ENCODE peak calls at places on chromosomes 6 and 20, in five cellular contexts. R, K, T, B and S are unnamed samples.
A peak's percentile ranks its signal among the peaks of the same experiment; 100 is the strongest.

GRCh38 chr6:156598316-156598715 is 178.9 kb upstream of the ARID1B start:
- DNase-seq in R (no peak), K (no peak), T (no peak), B (no peak), S (no peak)

GRCh38 chr6:142642651-142643050 is 302.3 kb downstream of the HIVEP2 start:
- DNase-seq in R (no peak), K (no peak), T (no peak), B (no peak), S (no peak)

GRCh38 chr6:13355043-13355945 is 27.0 kb upstream of the TBC1D7 start:
- DNase-seq in R (no peak), K (no peak), T (peak; percentile 78), B (no peak), S (no peak)

GRCh38 chr20:53130819-53131218 is 158.7 kb downstream of the TSHZ2 start:
- DNase-seq in R (no peak), K (no peak), T (no peak), B (no peak), S (no peak)

GRCh38 chr6:1624071-1624847 is 14.5 kb downstream of the FOXC1 start:
- DNase-seq in R (no peak), K (no peak), T (no peak), B (peak; percentile 77), S (peak; percentile 87)

GRCh38 chr6:31737315-31738047 is 1.2 kb upstream of the CLIC1 start:
- DNase-seq in R (peak; percentile 25), K (no peak), T (no peak), B (no peak), S (no peak)

GRCh38 chr20:44081476-44081875 is 105.5 kb downstream of the JPH2 start:
- DNase-seq in R (no peak), K (no peak), T (no peak), B (no peak), S (no peak)

GRCh38 chr20:44025756-44026155 is 111.1 kb downstream of the TOX2 start:
- DNase-seq in R (no peak), K (no peak), T (no peak), B (no peak), S (no peak)

GRCh38 chr20:50726955-50727791 is 4.2 kb upstream of the PARD6B start:
- DNase-seq in R (no peak), K (no peak), T (no peak), B (no peak), S (no peak)

GRCh38 chr6:151254451-151255081 is 14.8 kb downstream of the AKAP12 start:
- DNase-seq in R (no peak), K (no peak), T (no peak), B (no peak), S (no peak)

GRCh38 chr6:14804001-14804401 is 441.9 kb upstream of the JARID2 start:
- DNase-seq in R (no peak), K (peak; percentile 24), T (peak; percentile 49), B (no peak), S (no peak)

GRCh38 chr6:8506123-8506522 is 70.8 kb upstream of the SLC35B3 start:
- DNase-seq in R (no peak), K (no peak), T (no peak), B (no peak), S (no peak)

GRCh38 chr6:29507319-29507718 is 19.6 kb upstream of the MAS1L start:
- DNase-seq in R (no peak), K (no peak), T (no peak), B (no peak), S (no peak)

GRCh38 chr6:139927742-139928305 is 553.4 kb upstream of the CITED2 start:
- DNase-seq in R (no peak), K (no peak), T (no peak), B (no peak), S (no peak)

GRCh38 chr20:62816031-62816878 is 595 bp upstream of the COL9A3 start:
- DNase-seq in R (no peak), K (no peak), T (no peak), B (no peak), S (no peak)

GRCh38 chr6:169452117-169452868 is 198.6 kb upstream of the THBS2 start:
- DNase-seq in R (peak; percentile 40), K (peak; percentile 77), T (no peak), B (no peak), S (no peak)

GRCh38 chr6:26312096-26312463 is 52.9 kb upstream of the BTN3A2 start:
- DNase-seq in R (no peak), K (no peak), T (no peak), B (no peak), S (no peak)

GRCh38 chr20:6157345-6157744 is 34.5 kb upstream of the FERMT1 start:
- DNase-seq in R (no peak), K (no peak), T (no peak), B (no peak), S (no peak)
- TF ChIP-seq CTCF in R (no peak), K (no peak), T (no peak), B (no peak), S (no peak)

GRCh38 chr20:25461766-25462165 is 54.3 kb downstream of the GINS1 start:
- DNase-seq in R (peak; percentile 18), K (no peak), T (no peak), B (peak; percentile 36), S (no peak)

GRCh38 chr20:25461281-25461650 is 53.8 kb downstream of the GINS1 start:
- DNase-seq in R (no peak), K (no peak), T (no peak), B (no peak), S (no peak)

GRCh38 chr20:25462166-25462565 is 54.7 kb downstream of the GINS1 start:
- DNase-seq in R (no peak), K (no peak), T (no peak), B (no peak), S (no peak)

GRCh38 chr20:25459916-25460590 is 52.6 kb downstream of the GINS1 start:
- DNase-seq in R (no peak), K (no peak), T (no peak), B (no peak), S (no peak)

GRCh38 chr20:25460591-25461280 is 53.3 kb downstream of the GINS1 start:
- DNase-seq in R (no peak), K (no peak), T (no peak), B (no peak), S (no peak)
- TF ChIP-seq CTCF in R (no peak), K (no peak), T (no peak), B (no peak), S (no peak)

DNA sequence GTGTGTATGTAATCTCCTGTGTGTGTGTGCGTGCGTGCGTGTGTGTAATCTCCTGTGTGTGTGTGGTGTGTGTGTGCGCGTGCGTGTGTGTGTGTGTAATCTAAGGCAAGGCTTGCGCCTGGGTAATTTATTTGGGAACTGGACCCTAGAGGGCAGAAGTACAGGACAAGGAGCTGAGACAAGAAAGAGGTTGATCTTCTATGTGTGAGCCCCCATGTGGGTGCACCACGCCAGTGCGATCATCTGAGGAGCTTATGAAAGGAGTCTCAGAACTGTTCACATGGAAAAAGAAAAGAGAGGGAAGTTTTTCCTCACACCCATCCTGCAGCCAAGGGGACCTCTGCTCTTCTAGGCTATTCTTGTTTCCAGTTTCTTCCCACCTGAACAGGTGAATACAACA is 220.1 kb upstream of the GGTLC1 start:
- DNase-seq in R (no peak), K (no peak), T (no peak), B (no peak), S (no peak)
- TF ChIP-seq CTCF in R (no peak), K (no peak), T (no peak), B (no peak), S (no peak)

DNA sequence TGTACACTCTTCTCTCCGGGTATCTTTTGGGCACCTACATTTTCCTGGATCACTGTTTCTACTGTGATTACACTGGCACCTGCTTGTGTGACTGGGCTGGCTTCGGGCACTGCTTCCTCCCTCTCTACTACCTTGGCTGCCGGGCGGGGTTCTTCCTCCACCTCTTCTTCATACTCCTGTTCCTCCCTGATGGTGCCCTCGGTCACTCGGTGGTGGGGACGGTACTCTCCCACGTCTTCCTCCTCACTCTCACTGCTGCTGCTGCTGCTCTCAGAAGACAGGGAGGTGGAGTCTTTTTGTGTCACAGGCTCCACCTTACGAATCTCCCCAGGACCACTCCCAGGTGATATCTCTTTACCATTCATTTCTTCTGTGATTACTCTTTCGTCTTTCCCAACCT is 42.5 kb downstream of the SMLR1 start:
- DNase-seq in R (no peak), K (no peak), T (no peak), B (no peak), S (no peak)
- TF ChIP-seq CTCF in R (no peak), K (no peak), T (no peak), B (no peak), S (no peak)

GRCh38 chr6:152720964-152721363 is 23.3 kb downstream of the MYCT1 start:
- DNase-seq in R (no peak), K (no peak), T (peak; percentile 30), B (no peak), S (no peak)

GRCh38 chr6:152721956-152722355 is 24.3 kb downstream of the MYCT1 start:
- DNase-seq in R (no peak), K (no peak), T (no peak), B (no peak), S (no peak)

DNA sequence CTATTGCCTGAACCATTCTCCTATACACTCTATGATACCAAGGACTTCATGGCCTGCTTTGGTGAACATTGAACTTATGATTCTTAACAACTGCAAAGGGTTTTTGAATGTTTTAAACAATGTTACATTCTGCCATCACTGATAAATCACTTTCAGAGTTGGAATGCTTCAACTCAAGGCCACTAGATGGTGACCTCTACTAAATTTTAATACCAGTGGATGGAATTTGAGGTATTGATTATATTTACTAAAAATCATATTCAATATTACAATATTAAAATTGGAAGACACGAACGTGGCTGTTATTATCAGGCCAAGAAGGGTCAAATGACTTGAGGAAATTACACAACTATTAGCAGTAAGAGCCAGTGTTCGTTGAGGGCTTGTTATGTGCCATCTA is 18.6 kb downstream of the MYCT1 start:
- DNase-seq in R (no peak), K (no peak), T (no peak), B (no peak), S (no peak)
- TF ChIP-seq CTCF in R (no peak), K (no peak), T (no peak), B (no peak), S (no peak)